ENCODE peak calls at places on chromosome 9, in four cellular contexts. V is germinal center, K is RPMI8226, I is naive B cell. H is an unnamed sample.

GRCh38 chr9:38067611-38067891 is 1.5 kb downstream of the SHB start:
- DNase-seq in I (no peak), V (no peak), K (no peak), H (no peak)

GRCh38 chr9:76904661-76905457 is 1.1 kb downstream of the PRUNE2 start:
- DNase-seq in I (no peak), V (no peak), K (no peak), H (no peak)

GRCh38 chr9:110351009-110351467 is 13.4 kb upstream of the TXNDC8 start:
- DNase-seq in V (no peak), I (no peak), K (no peak), H (no peak)

GRCh38 chr9:126164796-126165525 is 161.7 kb upstream of the MVB12B start:
- DNase-seq in I (no peak), K (no peak), V (no peak), H (peak; percentile 4)

GRCh38 chr9:97848237-97848581 is 4.8 kb upstream of the FOXE1 start:
- DNase-seq in V (no peak), I (no peak), K (no peak), H (no peak)

GRCh38 chr9:98251554-98251953 is 3.9 kb downstream of the TBC1D2 start:
- DNase-seq in K (no peak), I (no peak), V (no peak), H (no peak)

GRCh38 chr9:92763721-92764380 is 782 bp downstream of the BICD2 start:
- DNase-seq in I (peak; percentile 48), K (peak; percentile 37), V (peak; percentile 61), H (peak; percentile 66)

GRCh38 chr9:121610638-121610953 is 40.8 kb upstream of the DAB2IP start:
- DNase-seq in V (no peak), I (no peak), K (no peak), H (no peak)

GRCh38 chr9:121133104-121133816 is 58.5 kb downstream of the CNTRL start:
- DNase-seq in V (no peak), I (peak; percentile 37), K (no peak), H (no peak)

GRCh38 chr9:38316166-38316765 is 76.2 kb upstream of the ALDH1B1 start:
- DNase-seq in I (no peak), V (no peak), K (no peak), H (no peak)

GRCh38 chr9:102135768-102136167 is 397.3 kb upstream of the GRIN3A start:
- DNase-seq in I (no peak), K (no peak), V (no peak), H (no peak)

GRCh38 chr9:33880562-33881089 is 63.7 kb downstream of the UBE2R2 start:
- DNase-seq in V (no peak), K (no peak), I (no peak), H (no peak)

GRCh38 chr9:18317896-18318295 is 156.1 kb upstream of the ADAMTSL1 start:
- DNase-seq in K (no peak), V (no peak), I (no peak), H (no peak)

GRCh38 chr9:116002181-116002580 is 151.4 kb upstream of the PAPPA start:
- DNase-seq in I (no peak), V (no peak), K (no peak), H (no peak)

GRCh38 chr9:8784813-8785212 is 985.2 kb upstream of the DMAC1 start:
- DNase-seq in V (no peak), I (no peak), K (no peak), H (no peak)

GRCh38 chr9:22257026-22257425 is 189.6 kb upstream of the DMRTA1 start:
- DNase-seq in I (no peak), K (no peak), V (no peak), H (no peak)

GRCh38 chr9:125271081-125271480 is 9.5 kb downstream of the GAPVD1 start:
- DNase-seq in V (no peak), K (no peak), I (no peak), H (no peak)

GRCh38 chr9:33159058-33159759 is 7.9 kb downstream of the B4GALT1 start:
- DNase-seq in K (peak; percentile 85), V (no peak), I (peak; percentile 67), H (no peak)

GRCh38 chr9:122866079-122866478 is 37.7 kb upstream of the PDCL start:
- DNase-seq in I (no peak), V (no peak), K (no peak), H (no peak)

GRCh38 chr9:116547729-116548426 is 139.2 kb upstream of the TRIM32 start:
- DNase-seq in I (no peak), V (no peak), K (no peak), H (no peak)

GRCh38 chr9:91864372-91864771 is 85.7 kb downstream of the ROR2 start:
- DNase-seq in K (no peak), I (no peak), V (no peak), H (no peak)

GRCh38 chr9:133334161-133334560 is 1.8 kb downstream of the SURF6 start:
- DNase-seq in I (no peak), V (no peak), K (no peak), H (no peak)

GRCh38 chr9:8366161-8366926 is 566.8 kb upstream of the DMAC1 start:
- DNase-seq in I (no peak), V (no peak), K (no peak), H (no peak)

GRCh38 chr9:12859704-12860251 is 85.0 kb downstream of the LURAP1L start:
- DNase-seq in V (no peak), I (no peak), K (no peak), H (no peak)

GRCh38 chr9:22682536-22683392 is 236.1 kb downstream of the DMRTA1 start:
- DNase-seq in K (no peak), I (no peak), V (no peak), H (no peak)

GRCh38 chr9:129629251-129629650 is 3.3 kb downstream of the NTMT1 start:
- DNase-seq in V (no peak), I (no peak), K (no peak), H (no peak)

GRCh38 chr9:114146735-114147134 is 8.6 kb upstream of the COL27A1 start:
- DNase-seq in V (no peak), K (no peak), I (no peak), H (no peak)

GRCh38 chr9:110208031-110208430 is at the start of gene C9orf152:
- DNase-seq in I (no peak), V (no peak), K (no peak), H (no peak)